ENCODE peak calls at places on chromosomes 12 and 14, in four cellular contexts. F is right cardiac atrium, A is fibroblast of pulmonary artery, N is IMR-90. S is an unnamed sample.

GRCh38 chr14:52313903-52314481 is at the start of gene PTGER2:
- DNase-seq in F (peak), A (peak), N (peak), S (peak)

GRCh38 chr12:19695244-19696098 is 256.2 kb downstream of the AEBP2 start:
- DNase-seq in F (no peak), A (no peak), N (peak), S (no peak)

GRCh38 chr14:31964979-31965734 is 111.9 kb upstream of the ARHGAP5 start:
- DNase-seq in F (no peak), A (no peak), N (no peak), S (peak)

GRCh38 chr14:64758025-64758521 is 53.8 kb downstream of the PLEKHG3 start:
- DNase-seq in F (no peak), A (peak), N (peak), S (peak)

GRCh38 chr12:3002636-3003035 is 43.4 kb downstream of the TEAD4 start:
- DNase-seq in F (no peak), A (no peak), N (no peak), S (no peak)

GRCh38 chr12:1933342-1933992 is 15.0 kb upstream of the CACNA2D4 start:
- DNase-seq in F (no peak), A (no peak), N (peak), S (peak)

GRCh38 chr12:105640780-105641179 is 310.3 kb downstream of the C12orf75 start:
- DNase-seq in F (no peak), A (no peak), N (no peak), S (no peak)

GRCh38 chr12:31008241-31008711 is 65.4 kb upstream of the DDX11 start:
- DNase-seq in F (no peak), A (no peak), N (no peak), S (no peak)

GRCh38 chr14:80981156-80981555 is 25.7 kb downstream of the TSHR start:
- DNase-seq in F (no peak), A (no peak), N (no peak), S (no peak)

GRCh38 chr12:65631621-65632111 is 192.6 kb upstream of the HMGA2 start:
- DNase-seq in F (no peak), A (peak), N (peak), S (peak)

GRCh38 chr12:121578230-121579189 is 2.3 kb downstream of the KDM2B start:
- DNase-seq in F (peak), A (peak), N (peak), S (peak)

GRCh38 chr12:31736472-31736871 is 7.7 kb upstream of the AMN1 start:
- DNase-seq in F (no peak), A (peak), N (peak), S (peak)

GRCh38 chr12:94641283-94641682 is 9.1 kb downstream of the TMCC3 start:
- DNase-seq in F (no peak), A (no peak), N (no peak), S (no peak)

GRCh38 chr12:122182887-122183587 is at the start of gene LRRC43:
- DNase-seq in F (peak), A (peak), N (no peak), S (no peak)

GRCh38 chr12:106551410-106551809 is 31.4 kb upstream of the RFX4 start:
- DNase-seq in F (no peak), A (no peak), N (no peak), S (no peak)

GRCh38 chr14:97697772-97698171 is 900.6 kb downstream of the VRK1 start:
- DNase-seq in F (no peak), A (no peak), N (no peak), S (no peak)

GRCh38 chr14:37048666-37049071 is 123.7 kb downstream of the SLC25A21 start:
- DNase-seq in F (no peak), A (no peak), N (peak), S (no peak)

GRCh38 chr14:20469890-20470858 is 968 bp downstream of the PNP start:
- DNase-seq in F (peak), A (peak), N (peak), S (peak)

GRCh38 chr14:58942516-58942915 is 246.0 kb upstream of the DAAM1 start:
- DNase-seq in F (no peak), A (no peak), N (peak), S (peak)

GRCh38 chr12:46266869-46267617 is 1.8 kb downstream of the SLC38A1 start:
- DNase-seq in F (peak), A (peak), N (peak), S (peak)

GRCh38 chr14:106844608-106845285 is 1318.4 kb downstream of the TMEM121 start:
- DNase-seq in F (peak), A (no peak), N (no peak), S (no peak)

GRCh38 chr14:104134061-104134965 is 4.1 kb upstream of the KIF26A start:
- DNase-seq in F (peak), A (no peak), N (no peak), S (no peak)

GRCh38 chr12:130953783-130954543 is at the start of gene ADGRD1:
- DNase-seq in F (peak), A (peak), N (peak), S (no peak)

GRCh38 chr12:23931176-23931575 is 18.3 kb downstream of the SOX5 start:
- DNase-seq in F (no peak), A (no peak), N (no peak), S (no peak)

GRCh38 chr12:12803186-12803585 is 10.0 kb upstream of the DDX47 start:
- DNase-seq in F (peak), A (peak), N (peak), S (peak)

GRCh38 chr14:44505588-44505987 is 1.5 kb downstream of the FSCB start:
- DNase-seq in F (no peak), A (no peak), N (no peak), S (no peak)

GRCh38 chr12:59736786-59737185 is 141.0 kb downstream of the SLC16A7 start:
- DNase-seq in F (no peak), A (peak), N (peak), S (peak)

GRCh38 chr12:79927772-79928474 is 7.0 kb downstream of the PPP1R12A start:
- DNase-seq in F (no peak), A (no peak), N (peak), S (peak)

GRCh38 chr12:15629108-15629507 is 160.1 kb downstream of the EPS8 start:
- DNase-seq in F (peak), A (peak), N (peak), S (peak)

GRCh38 chr12:45234134-45234865 is 18.4 kb downstream of the ANO6 start:
- DNase-seq in F (no peak), A (peak), N (peak), S (peak)

GRCh38 chr12:128474916-128475315 is 207.9 kb downstream of the TMEM132C start:
- DNase-seq in F (no peak), A (no peak), N (no peak), S (no peak)

GRCh38 chr14:101851716-101852395 is 90.3 kb downstream of the PPP2R5C start:
- DNase-seq in F (no peak), A (no peak), N (no peak), S (no peak)

GRCh38 chr14:66174453-66174891 is 311.7 kb upstream of the CCDC196 start:
- DNase-seq in F (peak), A (peak), N (no peak), S (no peak)

GRCh38 chr12:116456307-116456641 is 102.9 kb upstream of the MAP1LC3B2 start:
- DNase-seq in F (no peak), A (no peak), N (no peak), S (no peak)

GRCh38 chr14:96053600-96054381 is 14.6 kb downstream of the C14orf132 start:
- DNase-seq in F (peak), A (peak), N (peak), S (peak)